ENCODE peak calls at places on chromosome 4, in four cellular contexts. T is CD8-positive, alpha-beta T cell; Z is tibial artery; M is HFF-Myc. X is an unnamed sample.

GRCh38 chr4:39719804-39720580 is 22.1 kb downstream of the UBE2K start:
- DNase-seq in T (no peak), Z (no peak), M (no peak), X (no peak)

GRCh38 chr4:87851332-87851731 is 18.6 kb downstream of the MEPE start:
- DNase-seq in T (no peak), Z (no peak), M (no peak), X (no peak)

GRCh38 chr4:155405059-155405458 is 28.3 kb upstream of the MAP9 start:
- DNase-seq in T (no peak), Z (no peak), M (no peak), X (no peak)

GRCh38 chr4:159487284-159487747 is 384.4 kb downstream of the RAPGEF2 start:
- DNase-seq in T (no peak), Z (no peak), M (peak; percentile 51), X (no peak)

GRCh38 chr4:147480891-147481576 is at the start of gene EDNRA:
- DNase-seq in T (no peak), Z (peak; percentile 73), M (no peak), X (no peak)

GRCh38 chr4:95714571-95714970 is 125.3 kb upstream of the PDHA2 start:
- DNase-seq in T (no peak), Z (no peak), M (no peak), X (no peak)

GRCh38 chr4:113050361-113050760 is 908 bp downstream of the ANK2 start:
- DNase-seq in T (no peak), Z (no peak), M (no peak), X (no peak)

GRCh38 chr4:147933316-147933715 is 201.4 kb downstream of the ARHGAP10 start:
- DNase-seq in T (no peak), Z (no peak), M (no peak), X (no peak)

GRCh38 chr4:156790866-156791265 is 180.7 kb downstream of the PDGFC start:
- DNase-seq in T (no peak), Z (no peak), M (no peak), X (peak; percentile 49)

GRCh38 chr4:56907489-56908205 is at the start of gene REST:
- DNase-seq in T (peak; percentile 74), Z (peak; percentile 87), M (no peak), X (peak; percentile 69)

GRCh38 chr4:10089346-10089745 is 27.3 kb downstream of the WDR1 start:
- DNase-seq in T (no peak), Z (no peak), M (no peak), X (no peak)

GRCh38 chr4:112173593-112174559 is 28.6 kb downstream of the FAM241A start:
- DNase-seq in T (no peak), Z (no peak), M (no peak), X (no peak)

GRCh38 chr4:20075479-20075878 is 176.2 kb upstream of the SLIT2 start:
- DNase-seq in T (no peak), Z (no peak), M (no peak), X (no peak)
- TF ChIP-seq CTCF in T (no peak), Z (no peak), M (no peak), X (no peak)

DNA sequence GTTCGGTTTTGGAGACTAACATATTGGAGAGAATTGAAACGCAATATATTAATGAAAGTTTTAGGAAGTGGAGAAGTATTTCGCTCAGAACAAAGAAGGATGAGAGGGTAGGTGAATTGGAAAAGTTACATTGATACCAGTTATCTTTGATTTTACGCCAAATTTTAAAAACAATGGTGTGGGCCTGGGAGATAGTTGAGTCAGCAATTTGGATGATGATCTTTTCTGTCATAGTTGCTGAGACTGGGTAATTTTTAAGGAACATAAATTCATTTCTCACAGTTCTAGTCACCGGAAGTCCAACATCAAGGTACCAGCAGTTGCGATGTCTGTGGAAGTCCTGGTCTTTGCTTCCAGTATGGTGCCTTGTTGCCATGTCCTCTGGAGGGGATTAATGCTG is 644.8 kb upstream of the LCORL start:
- DNase-seq in T (no peak), Z (no peak), M (no peak), X (no peak)
- TF ChIP-seq CTCF in T (no peak), Z (no peak), M (no peak), X (no peak)

DNA sequence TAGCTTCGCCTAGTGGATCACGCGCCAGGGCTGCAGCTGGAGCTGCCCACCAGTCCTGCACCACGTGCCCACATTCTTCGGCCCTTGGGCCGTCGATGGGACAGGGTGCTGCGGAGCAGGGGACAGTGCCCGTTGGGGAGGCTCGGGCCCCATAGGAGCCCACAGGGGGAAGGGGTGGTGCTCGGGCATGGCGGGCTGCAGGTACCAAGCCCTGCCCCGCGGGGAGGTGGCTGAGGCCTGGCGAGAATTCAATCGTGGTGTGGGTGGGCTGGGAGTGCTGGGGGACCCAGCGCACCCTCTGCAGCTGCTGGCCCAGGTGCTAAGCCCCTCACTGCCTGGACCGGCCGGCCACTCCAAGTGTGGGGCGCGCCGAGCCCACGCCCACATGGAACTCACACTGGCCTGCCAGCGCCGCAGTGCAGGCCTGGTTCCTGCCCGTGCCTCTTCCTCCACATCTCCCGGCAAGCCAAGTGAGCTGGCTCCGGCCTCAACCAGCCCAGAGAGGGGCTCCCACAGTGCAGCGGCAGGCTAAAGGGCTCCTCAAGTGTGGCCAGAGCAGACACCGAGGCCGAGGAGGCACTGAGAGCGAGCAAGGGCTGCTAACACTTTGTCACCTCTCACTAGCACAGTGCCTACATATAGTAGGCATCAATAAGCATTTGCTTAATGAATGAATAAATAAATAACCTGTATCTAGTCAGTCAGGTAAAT is 11.7 kb downstream of the SCFD2 start:
- DNase-seq in T (no peak), Z (no peak), M (no peak), X (no peak)
- TF ChIP-seq CTCF in T (no peak), Z (no peak), M (no peak), X (no peak)

DNA sequence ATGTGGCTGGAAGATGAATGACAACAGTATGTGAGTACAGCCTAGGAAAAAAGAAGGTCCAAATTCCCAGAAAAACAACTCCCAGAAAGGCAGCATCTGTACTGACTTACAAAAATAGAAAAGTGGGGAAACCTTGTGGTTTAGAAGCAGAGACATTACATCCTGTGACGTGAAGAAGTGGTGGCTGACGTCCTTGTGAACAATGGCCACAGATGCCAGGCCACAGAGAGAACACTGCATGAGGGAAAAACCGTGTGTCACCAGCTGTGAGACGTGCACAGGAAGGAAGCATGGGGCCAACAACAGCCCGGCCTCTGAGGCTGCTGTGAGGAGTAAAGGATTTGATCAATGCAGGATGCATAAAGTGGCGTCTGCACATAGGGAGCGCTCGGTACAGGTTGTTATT is 81.2 kb downstream of the SPRY1 start:
- DNase-seq in T (no peak), Z (no peak), M (no peak), X (no peak)
- TF ChIP-seq CTCF in T (no peak), Z (no peak), M (no peak), X (no peak)

GRCh38 chr4:121822796-121823504 is 733 bp downstream of the CCNA2 start:
- DNase-seq in T (no peak), Z (peak; percentile 65), M (no peak), X (no peak)
- TF ChIP-seq CTCF in T (peak; percentile 24), Z (no peak), M (peak; percentile 7), X (no peak)

GRCh38 chr4:158203929-158204328 is 6.4 kb upstream of the TMEM144 start:
- DNase-seq in T (no peak), Z (no peak), M (no peak), X (no peak)

GRCh38 chr4:158211288-158211687 is 1.0 kb downstream of the TMEM144 start:
- DNase-seq in T (no peak), Z (no peak), M (no peak), X (no peak)

GRCh38 chr4:158209825-158210807 is at the start of gene TMEM144:
- DNase-seq in T (no peak), Z (peak; percentile 98), M (peak; percentile 39), X (peak; percentile 89)

GRCh38 chr4:158208931-158209640 is 1.2 kb upstream of the TMEM144 start:
- DNase-seq in T (no peak), Z (no peak), M (no peak), X (no peak)
- TF ChIP-seq CTCF in T (no peak), Z (no peak), M (no peak), X (no peak)

DNA sequence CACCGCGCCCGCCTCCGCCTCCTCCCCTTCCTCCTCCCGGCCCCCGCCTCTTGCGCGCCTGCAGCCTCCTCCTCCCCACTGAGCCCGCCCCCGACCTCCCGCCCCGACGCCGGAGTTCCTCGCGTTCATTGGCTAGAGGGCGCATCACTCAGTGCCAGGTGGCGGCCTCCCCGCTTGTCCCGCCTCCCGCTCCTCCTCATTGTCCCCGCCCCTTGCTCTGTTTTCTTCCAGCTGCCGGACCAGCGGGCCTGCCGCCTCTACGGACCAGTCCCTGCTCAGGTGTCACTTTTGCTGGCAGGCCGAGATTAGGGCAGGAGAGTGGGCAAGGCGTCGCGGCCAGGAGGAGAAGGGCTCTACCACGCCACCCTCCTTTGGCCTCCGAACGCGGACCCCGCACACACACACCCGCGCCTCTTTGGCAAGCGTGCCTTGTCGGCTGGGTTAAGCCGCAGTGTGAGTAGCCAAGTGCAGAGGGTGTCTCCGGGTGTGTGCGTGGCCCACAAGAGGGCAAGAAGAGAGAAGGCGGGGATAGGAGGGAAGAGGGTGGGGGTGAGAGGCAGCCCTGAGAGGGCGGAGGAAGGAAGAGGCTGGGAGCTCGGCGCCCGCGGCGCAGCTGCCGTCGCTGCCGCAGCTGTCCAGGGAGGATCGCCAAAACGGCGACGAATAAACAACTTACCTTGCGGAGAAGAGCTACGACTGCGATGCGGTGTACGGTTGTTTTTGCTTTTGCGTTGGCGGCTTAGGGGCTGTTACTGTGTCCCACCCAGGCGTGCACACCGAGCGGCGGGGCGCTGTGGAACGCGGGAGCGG is 436 bp upstream of the PPP3CA start:
- DNase-seq in T (peak; percentile 99), Z (peak; percentile 100), M (peak; percentile 84), X (peak; percentile 98)
- TF ChIP-seq CTCF in T (no peak), Z (peak; percentile 26), M (no peak), X (no peak)

GRCh38 chr4:118865091-118865708 is 23.5 kb upstream of the SYNPO2 start:
- DNase-seq in T (no peak), Z (no peak), M (peak; percentile 43), X (no peak)
- TF ChIP-seq CTCF in T (peak; percentile 27), Z (peak; percentile 66), M (peak; percentile 73), X (no peak)

GRCh38 chr4:24995346-24995745 is 35.4 kb downstream of the LGI2 start:
- DNase-seq in T (no peak), Z (no peak), M (no peak), X (no peak)
- TF ChIP-seq CTCF in T (no peak), Z (no peak), M (no peak), X (no peak)

DNA sequence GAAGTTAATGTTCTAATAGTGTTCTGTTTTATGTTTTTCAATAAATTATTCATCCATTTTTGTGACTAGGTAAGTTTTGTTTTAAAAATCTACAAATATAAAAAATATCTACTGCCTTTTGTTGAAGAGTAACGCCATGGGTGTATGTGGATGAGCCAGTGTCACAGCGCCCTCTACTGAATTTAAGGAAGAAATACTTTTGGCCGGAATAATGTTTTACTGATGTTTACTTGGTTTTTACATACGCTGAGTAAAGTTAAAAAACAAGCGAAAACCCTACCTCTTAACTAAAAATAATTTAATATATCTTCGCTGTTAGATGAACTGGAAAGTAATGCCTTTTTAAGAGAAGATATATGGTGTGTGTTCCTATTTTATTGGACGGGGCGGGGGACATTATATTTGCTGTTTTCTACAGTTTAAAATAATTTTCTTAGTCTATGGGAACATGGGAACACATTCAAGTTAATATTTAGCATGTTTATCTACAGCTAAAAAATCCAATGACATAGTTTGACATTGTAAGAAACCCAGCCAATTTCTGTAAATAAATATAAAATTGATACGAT is 86.1 kb downstream of the CPE start:
- DNase-seq in T (no peak), Z (no peak), M (peak; percentile 20), X (no peak)
- TF ChIP-seq CTCF in T (peak; percentile 86), Z (peak; percentile 75), M (peak; percentile 65), X (peak; percentile 57)

X was measured in lower leg skin.